ENCODE peak calls at places on chromosomes 2 and 18, in eight cellular contexts. One of them, this sample, is unnamed.

GRCh38 chr2:201608021-201608420 is 35.3 kb downstream of the TMEM237 start:
- DNase-seq in Panc1: no peak
- DNase-seq in astrocyte: no peak
- DNase-seq in heart left ventricle: no peak
- DNase-seq in endodermal cell: no peak
- DNase-seq in adrenal gland: no peak
- DNase-seq in SK-N-SH: no peak
- DNase-seq in HCT116: no peak
- DNase-seq in this sample: no peak

GRCh38 chr2:199019898-199020507 is 437.7 kb downstream of the SATB2 start:
- DNase-seq in Panc1: no peak
- DNase-seq in astrocyte: peak
- DNase-seq in heart left ventricle: no peak
- DNase-seq in endodermal cell: peak
- DNase-seq in adrenal gland: peak
- DNase-seq in SK-N-SH: peak
- DNase-seq in HCT116: peak
- DNase-seq in this sample: peak

GRCh38 chr2:239644016-239644415 is 243.2 kb upstream of the HDAC4 start:
- DNase-seq in Panc1: no peak
- DNase-seq in astrocyte: no peak
- DNase-seq in heart left ventricle: no peak
- DNase-seq in endodermal cell: peak
- DNase-seq in adrenal gland: no peak
- DNase-seq in SK-N-SH: no peak
- DNase-seq in HCT116: no peak
- DNase-seq in this sample: peak

GRCh38 chr18:9108911-9109310 is 6.4 kb downstream of the NDUFV2 start:
- DNase-seq in Panc1: no peak
- DNase-seq in astrocyte: no peak
- DNase-seq in heart left ventricle: no peak
- DNase-seq in endodermal cell: no peak
- DNase-seq in adrenal gland: no peak
- DNase-seq in SK-N-SH: no peak
- DNase-seq in HCT116: no peak
- DNase-seq in this sample: no peak

GRCh38 chr2:175631247-175631628 is 370.8 kb downstream of the LNPK start:
- DNase-seq in Panc1: no peak
- DNase-seq in astrocyte: no peak
- DNase-seq in heart left ventricle: no peak
- DNase-seq in endodermal cell: no peak
- DNase-seq in adrenal gland: no peak
- DNase-seq in SK-N-SH: no peak
- DNase-seq in HCT116: no peak
- DNase-seq in this sample: no peak

GRCh38 chr2:42424033-42424432 is 63.0 kb upstream of the COX7A2L start:
- DNase-seq in Panc1: no peak
- DNase-seq in astrocyte: peak
- DNase-seq in heart left ventricle: no peak
- DNase-seq in endodermal cell: no peak
- DNase-seq in adrenal gland: no peak
- DNase-seq in SK-N-SH: no peak
- DNase-seq in HCT116: no peak
- DNase-seq in this sample: no peak

GRCh38 chr2:202786792-202787191 is 84.8 kb downstream of the ICA1L start:
- DNase-seq in Panc1: no peak
- DNase-seq in astrocyte: no peak
- DNase-seq in heart left ventricle: no peak
- DNase-seq in endodermal cell: no peak
- DNase-seq in adrenal gland: no peak
- DNase-seq in SK-N-SH: no peak
- DNase-seq in HCT116: no peak
- DNase-seq in this sample: no peak

GRCh38 chr2:150689600-150689999 is 202.1 kb upstream of the RND3 start:
- DNase-seq in Panc1: no peak
- DNase-seq in astrocyte: no peak
- DNase-seq in heart left ventricle: no peak
- DNase-seq in endodermal cell: no peak
- DNase-seq in adrenal gland: no peak
- DNase-seq in SK-N-SH: no peak
- DNase-seq in HCT116: no peak
- DNase-seq in this sample: no peak

GRCh38 chr2:195710407-195710806 is 53.4 kb downstream of the SLC39A10 start:
- DNase-seq in Panc1: no peak
- DNase-seq in astrocyte: peak
- DNase-seq in heart left ventricle: no peak
- DNase-seq in endodermal cell: no peak
- DNase-seq in adrenal gland: no peak
- DNase-seq in SK-N-SH: no peak
- DNase-seq in HCT116: no peak
- DNase-seq in this sample: no peak

GRCh38 chr2:106847366-106847765 is 38.6 kb downstream of the ST6GAL2 start:
- DNase-seq in Panc1: no peak
- DNase-seq in astrocyte: no peak
- DNase-seq in heart left ventricle: no peak
- DNase-seq in endodermal cell: no peak
- DNase-seq in adrenal gland: no peak
- DNase-seq in SK-N-SH: no peak
- DNase-seq in HCT116: no peak
- DNase-seq in this sample: no peak

GRCh38 chr2:235460548-235461047 is 33.2 kb upstream of the AGAP1 start:
- DNase-seq in Panc1: no peak
- DNase-seq in astrocyte: no peak
- DNase-seq in heart left ventricle: no peak
- DNase-seq in endodermal cell: no peak
- DNase-seq in adrenal gland: no peak
- DNase-seq in SK-N-SH: no peak
- DNase-seq in HCT116: no peak
- DNase-seq in this sample: no peak

GRCh38 chr18:51890762-51891161 is 449.2 kb upstream of the DCC start:
- DNase-seq in Panc1: peak
- DNase-seq in astrocyte: peak
- DNase-seq in heart left ventricle: no peak
- DNase-seq in endodermal cell: no peak
- DNase-seq in adrenal gland: peak
- DNase-seq in SK-N-SH: no peak
- DNase-seq in HCT116: no peak
- DNase-seq in this sample: peak

GRCh38 chr2:17010104-17010503 is 344.5 kb upstream of the CYRIA start:
- DNase-seq in Panc1: no peak
- DNase-seq in astrocyte: no peak
- DNase-seq in heart left ventricle: no peak
- DNase-seq in endodermal cell: no peak
- DNase-seq in adrenal gland: no peak
- DNase-seq in SK-N-SH: no peak
- DNase-seq in HCT116: no peak
- DNase-seq in this sample: no peak

GRCh38 chr2:189424956-189425355 is 16.3 kb upstream of the WDR75 start:
- DNase-seq in Panc1: no peak
- DNase-seq in astrocyte: no peak
- DNase-seq in heart left ventricle: no peak
- DNase-seq in endodermal cell: no peak
- DNase-seq in adrenal gland: no peak
- DNase-seq in SK-N-SH: no peak
- DNase-seq in HCT116: no peak
- DNase-seq in this sample: no peak

GRCh38 chr2:238784671-238785527 is 63.0 kb upstream of the TWIST2 start:
- DNase-seq in Panc1: peak
- DNase-seq in astrocyte: peak
- DNase-seq in heart left ventricle: peak
- DNase-seq in endodermal cell: peak
- DNase-seq in adrenal gland: peak
- DNase-seq in SK-N-SH: peak
- DNase-seq in HCT116: peak
- DNase-seq in this sample: no peak

GRCh38 chr2:159811232-159811631 is 13.2 kb upstream of the CD302 start:
- DNase-seq in Panc1: no peak
- DNase-seq in astrocyte: no peak
- DNase-seq in heart left ventricle: no peak
- DNase-seq in endodermal cell: no peak
- DNase-seq in adrenal gland: no peak
- DNase-seq in SK-N-SH: no peak
- DNase-seq in HCT116: no peak
- DNase-seq in this sample: no peak

GRCh38 chr18:45050712-45051639 is 370.3 kb downstream of the SETBP1 start:
- DNase-seq in Panc1: peak
- DNase-seq in astrocyte: peak
- DNase-seq in heart left ventricle: no peak
- DNase-seq in endodermal cell: no peak
- DNase-seq in adrenal gland: no peak
- DNase-seq in SK-N-SH: peak
- DNase-seq in HCT116: no peak
- DNase-seq in this sample: peak

GRCh38 chr18:45044787-45045186 is 364.1 kb downstream of the SETBP1 start:
- DNase-seq in Panc1: no peak
- DNase-seq in astrocyte: no peak
- DNase-seq in heart left ventricle: no peak
- DNase-seq in endodermal cell: no peak
- DNase-seq in adrenal gland: no peak
- DNase-seq in SK-N-SH: no peak
- DNase-seq in HCT116: no peak
- DNase-seq in this sample: no peak

GRCh38 chr18:45049548-45050307 is 369.0 kb downstream of the SETBP1 start:
- DNase-seq in Panc1: no peak
- DNase-seq in astrocyte: peak
- DNase-seq in heart left ventricle: no peak
- DNase-seq in endodermal cell: no peak
- DNase-seq in adrenal gland: no peak
- DNase-seq in SK-N-SH: no peak
- DNase-seq in HCT116: no peak
- DNase-seq in this sample: no peak

GRCh38 chr18:45046226-45046625 is 365.5 kb downstream of the SETBP1 start:
- DNase-seq in Panc1: no peak
- DNase-seq in astrocyte: no peak
- DNase-seq in heart left ventricle: no peak
- DNase-seq in endodermal cell: no peak
- DNase-seq in adrenal gland: no peak
- DNase-seq in SK-N-SH: no peak
- DNase-seq in HCT116: no peak
- DNase-seq in this sample: no peak

GRCh38 chr18:45046961-45047360 is 366.3 kb downstream of the SETBP1 start:
- DNase-seq in Panc1: no peak
- DNase-seq in astrocyte: no peak
- DNase-seq in heart left ventricle: no peak
- DNase-seq in endodermal cell: peak
- DNase-seq in adrenal gland: no peak
- DNase-seq in SK-N-SH: no peak
- DNase-seq in HCT116: no peak
- DNase-seq in this sample: no peak
- TF ChIP-seq CTCF in Panc1: no peak
- TF ChIP-seq CTCF in astrocyte: no peak
- TF ChIP-seq CTCF in heart left ventricle: no peak
- TF ChIP-seq CTCF in endodermal cell: no peak
- TF ChIP-seq CTCF in adrenal gland: no peak
- TF ChIP-seq CTCF in SK-N-SH: no peak
- TF ChIP-seq CTCF in HCT116: no peak
- TF ChIP-seq CTCF in this sample: no peak

DNA sequence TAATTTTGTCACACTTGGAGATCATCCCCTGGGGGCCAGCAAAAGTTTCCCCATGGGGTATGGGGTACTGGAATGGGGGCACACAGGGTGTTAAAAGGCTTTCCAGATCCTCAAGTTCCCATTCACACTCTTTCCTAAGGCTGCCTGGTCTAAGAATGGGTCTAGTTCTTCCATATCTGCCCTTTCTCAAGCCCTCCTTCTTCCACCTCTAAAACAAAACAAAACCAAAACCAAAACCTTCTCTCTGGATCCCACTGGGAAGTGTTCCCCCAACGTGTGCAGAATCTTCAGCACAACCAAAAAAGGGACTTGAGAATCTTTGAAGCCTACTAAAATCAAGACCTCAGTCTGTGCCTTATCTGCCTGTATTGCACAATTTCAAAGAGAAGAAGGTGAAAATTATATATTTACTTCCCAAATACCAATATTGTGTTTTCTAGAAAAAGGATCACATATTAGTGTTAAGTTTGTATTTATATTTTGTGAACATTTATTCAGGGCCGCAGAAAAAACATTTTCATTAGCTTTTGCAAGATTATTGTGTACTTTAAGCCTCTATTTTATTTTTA is 207.2 kb upstream of the TCF4 start:
- DNase-seq in Panc1: no peak
- DNase-seq in astrocyte: no peak
- DNase-seq in heart left ventricle: no peak
- DNase-seq in endodermal cell: no peak
- DNase-seq in adrenal gland: no peak
- DNase-seq in SK-N-SH: no peak
- DNase-seq in HCT116: no peak
- DNase-seq in this sample: no peak
- H3K4me3 ChIP-seq in Panc1: no peak
- H3K4me3 ChIP-seq in astrocyte: no peak
- H3K4me3 ChIP-seq in heart left ventricle: no peak
- H3K4me3 ChIP-seq in endodermal cell: no peak
- H3K4me3 ChIP-seq in adrenal gland: no peak
- H3K4me3 ChIP-seq in SK-N-SH: no peak
- H3K4me3 ChIP-seq in HCT116: no peak
- H3K4me3 ChIP-seq in this sample: no peak

GRCh38 chr2:229429529-229430067 is 158.5 kb upstream of the PID1 start:
- DNase-seq in Panc1: no peak
- DNase-seq in astrocyte: no peak
- DNase-seq in heart left ventricle: no peak
- DNase-seq in endodermal cell: no peak
- DNase-seq in adrenal gland: no peak
- DNase-seq in SK-N-SH: no peak
- DNase-seq in HCT116: no peak
- DNase-seq in this sample: no peak

GRCh38 chr2:229433351-229433750 is 162.3 kb upstream of the PID1 start:
- DNase-seq in Panc1: no peak
- DNase-seq in astrocyte: no peak
- DNase-seq in heart left ventricle: no peak
- DNase-seq in endodermal cell: no peak
- DNase-seq in adrenal gland: no peak
- DNase-seq in SK-N-SH: no peak
- DNase-seq in HCT116: no peak
- DNase-seq in this sample: no peak

GRCh38 chr2:229425573-229425972 is 154.5 kb upstream of the PID1 start:
- DNase-seq in Panc1: no peak
- DNase-seq in astrocyte: no peak
- DNase-seq in heart left ventricle: no peak
- DNase-seq in endodermal cell: no peak
- DNase-seq in adrenal gland: no peak
- DNase-seq in SK-N-SH: no peak
- DNase-seq in HCT116: no peak
- DNase-seq in this sample: no peak

GRCh38 chr2:229434131-229434530 is 163.0 kb upstream of the PID1 start:
- DNase-seq in Panc1: no peak
- DNase-seq in astrocyte: no peak
- DNase-seq in heart left ventricle: no peak
- DNase-seq in endodermal cell: no peak
- DNase-seq in adrenal gland: no peak
- DNase-seq in SK-N-SH: no peak
- DNase-seq in HCT116: no peak
- DNase-seq in this sample: no peak

GRCh38 chr2:229431331-229431954 is 160.4 kb upstream of the PID1 start:
- DNase-seq in Panc1: no peak
- DNase-seq in astrocyte: peak
- DNase-seq in heart left ventricle: no peak
- DNase-seq in endodermal cell: no peak
- DNase-seq in adrenal gland: no peak
- DNase-seq in SK-N-SH: peak
- DNase-seq in HCT116: peak
- DNase-seq in this sample: peak
- TF ChIP-seq CTCF in Panc1: peak
- TF ChIP-seq CTCF in astrocyte: peak
- TF ChIP-seq CTCF in heart left ventricle: peak
- TF ChIP-seq CTCF in endodermal cell: peak
- TF ChIP-seq CTCF in adrenal gland: peak
- TF ChIP-seq CTCF in SK-N-SH: peak
- TF ChIP-seq CTCF in HCT116: peak
- TF ChIP-seq CTCF in this sample: peak

GRCh38 chr2:127061377-127062273 is 45.3 kb downstream of the BIN1 start:
- DNase-seq in Panc1: no peak
- DNase-seq in astrocyte: no peak
- DNase-seq in heart left ventricle: no peak
- DNase-seq in endodermal cell: no peak
- DNase-seq in adrenal gland: no peak
- DNase-seq in SK-N-SH: no peak
- DNase-seq in HCT116: no peak
- DNase-seq in this sample: no peak
- H3K4me3 ChIP-seq in Panc1: no peak
- H3K4me3 ChIP-seq in astrocyte: no peak
- H3K4me3 ChIP-seq in heart left ventricle: no peak
- H3K4me3 ChIP-seq in endodermal cell: no peak
- H3K4me3 ChIP-seq in adrenal gland: no peak
- H3K4me3 ChIP-seq in SK-N-SH: no peak
- H3K4me3 ChIP-seq in HCT116: no peak
- H3K4me3 ChIP-seq in this sample: no peak